ENCODE peak calls at places on chromosomes 6 and 20, in ten cellular contexts. M, K, B, V, E, X, C, F, G and Z are unnamed samples.

GRCh38 chr20:11246251-11246775 is 572.5 kb upstream of the JAG1 start:
- DNase-seq in M (no peak), K (peak), B (no peak), V (no peak), E (no peak), X (no peak), C (no peak), F (no peak), G (no peak), Z (no peak)

GRCh38 chr6:167767715-167768107 is 59.0 kb upstream of the AFDN start:
- DNase-seq in M (no peak), K (no peak), B (no peak), V (no peak), E (no peak), X (no peak), C (no peak), F (no peak), G (no peak), Z (no peak)

GRCh38 chr20:32470025-32470861 is 112.1 kb downstream of the ASXL1 start:
- DNase-seq in M (no peak), K (no peak), B (no peak), V (peak), E (peak), X (no peak), C (no peak), F (peak), G (peak), Z (peak)

GRCh38 chr6:34015576-34015975 is 130.3 kb downstream of the GRM4 start:
- DNase-seq in M (no peak), K (no peak), B (no peak), V (no peak), E (no peak), X (no peak), C (no peak), F (no peak), G (no peak), Z (no peak)

GRCh38 chr6:12506211-12506610 is 210.4 kb upstream of the PHACTR1 start:
- DNase-seq in M (no peak), K (no peak), B (no peak), V (no peak), E (no peak), X (no peak), C (no peak), F (no peak), G (no peak), Z (no peak)

GRCh38 chr6:46888578-46888977 is 33.2 kb downstream of the ADGRF5 start:
- DNase-seq in M (no peak), K (no peak), B (no peak), V (no peak), E (no peak), X (no peak), C (no peak), F (no peak), G (no peak), Z (no peak)

GRCh38 chr20:9015984-9016324 is 52.9 kb upstream of the PLCB4 start:
- DNase-seq in M (no peak), K (no peak), B (no peak), V (no peak), E (no peak), X (no peak), C (no peak), F (no peak), G (no peak), Z (peak)

GRCh38 chr20:6632187-6632586 is 135.3 kb upstream of the BMP2 start:
- DNase-seq in M (no peak), K (no peak), B (peak), V (peak), E (no peak), X (no peak), C (peak), F (peak), G (no peak), Z (peak)

GRCh38 chr6:57085441-57085840 is 4.5 kb upstream of the ZNF451 start:
- DNase-seq in M (no peak), K (no peak), B (no peak), V (no peak), E (no peak), X (no peak), C (no peak), F (no peak), G (no peak), Z (no peak)

GRCh38 chr20:14142964-14143627 is 147.8 kb downstream of the MACROD2 start:
- DNase-seq in M (no peak), K (no peak), B (no peak), V (peak), E (no peak), X (no peak), C (no peak), F (no peak), G (no peak), Z (peak)

GRCh38 chr6:7161845-7162244 is 54.1 kb downstream of the RREB1 start:
- DNase-seq in M (no peak), K (no peak), B (no peak), V (no peak), E (no peak), X (no peak), C (no peak), F (no peak), G (no peak), Z (no peak)

GRCh38 chr6:160919713-160920112 is 71.9 kb upstream of the MAP3K4 start:
- DNase-seq in M (no peak), K (no peak), B (peak), V (peak), E (no peak), X (no peak), C (no peak), F (peak), G (no peak), Z (peak)

GRCh38 chr20:2619961-2620595 is 32.4 kb upstream of the NOP56 start:
- DNase-seq in M (no peak), K (no peak), B (no peak), V (no peak), E (no peak), X (no peak), C (no peak), F (no peak), G (no peak), Z (no peak)

GRCh38 chr20:57660510-57661199 is 40.4 kb upstream of the ZBP1 start:
- DNase-seq in M (no peak), K (no peak), B (no peak), V (no peak), E (no peak), X (no peak), C (no peak), F (no peak), G (peak), Z (no peak)

GRCh38 chr6:157050537-157051280 is 272.6 kb downstream of the TMEM242 start:
- DNase-seq in M (no peak), K (peak), B (no peak), V (no peak), E (no peak), X (no peak), C (no peak), F (no peak), G (no peak), Z (no peak)

GRCh38 chr20:6006603-6006949 is 47.3 kb downstream of the LRRN4 start:
- DNase-seq in M (no peak), K (no peak), B (no peak), V (no peak), E (no peak), X (no peak), C (no peak), F (no peak), G (no peak), Z (no peak)

GRCh38 chr20:17431621-17432364 is 99.4 kb downstream of the BFSP1 start:
- DNase-seq in M (peak), K (peak), B (peak), V (peak), E (no peak), X (peak), C (peak), F (peak), G (peak), Z (peak)